ENCODE peak calls at places on chromosomes 1 and 21, in ten cellular contexts. B, Y, F, P, K, G, R, N, M and W are unnamed samples. For H3K4me1, the result is how much of the 10 kb centered on the place peaks cover.

GRCh38 chr1:214123061-214123784 is 135.4 kb downstream of the PROX1 start:
- DNase-seq in B (peak), Y (no peak), F (peak), P (peak), K (peak), G (peak), R (peak), N (peak), M (no peak), W (peak)

GRCh38 chr21:45768741-45769049 is 125.2 kb downstream of the PCBP3 start:
- DNase-seq in B (no peak), Y (no peak), F (no peak), P (no peak), K (no peak), G (no peak), R (no peak), N (no peak), M (no peak), W (no peak)

GRCh38 chr1:229254910-229255541 is 15.9 kb upstream of the RAB4A start:
- DNase-seq in B (peak), Y (no peak), F (no peak), P (no peak), K (no peak), G (no peak), R (peak), N (no peak), M (no peak), W (no peak)

GRCh38 chr1:90922996-90923395 is 98.8 kb downstream of the ZNF644 start:
- DNase-seq in B (no peak), Y (no peak), F (no peak), P (no peak), K (no peak), G (no peak), R (no peak), N (no peak), M (no peak), W (no peak)

GRCh38 chr1:161382214-161383019 is 14.7 kb upstream of the CFAP126 start:
- DNase-seq in B (peak), Y (no peak), F (peak), P (peak), K (peak), G (peak), R (peak), N (no peak), M (no peak), W (peak)

GRCh38 chr1:45491464-45492260 is 699 bp upstream of the TESK2 start:
- DNase-seq in B (no peak), Y (no peak), F (no peak), P (no peak), K (no peak), G (no peak), R (no peak), N (no peak), M (no peak), W (no peak)

GRCh38 chr1:62593825-62594394 is 3.4 kb upstream of the ANGPTL3 start:
- DNase-seq in B (no peak), Y (no peak), F (no peak), P (no peak), K (peak), G (no peak), R (no peak), N (no peak), M (no peak), W (no peak)

GRCh38 chr1:182563095-182563494 is 26.0 kb downstream of the RNASEL start:
- DNase-seq in B (no peak), Y (no peak), F (no peak), P (no peak), K (no peak), G (no peak), R (no peak), N (no peak), M (no peak), W (no peak)

GRCh38 chr1:93640656-93641440 is 40.8 kb downstream of the BCAR3 start:
- DNase-seq in B (no peak), Y (no peak), F (no peak), P (no peak), K (no peak), G (no peak), R (no peak), N (no peak), M (no peak), W (no peak)

GRCh38 chr1:184376359-184376758 is 10.5 kb upstream of the C1orf21 start:
- DNase-seq in B (peak), Y (no peak), F (no peak), P (no peak), K (no peak), G (no peak), R (no peak), N (no peak), M (no peak), W (no peak)

GRCh38 chr1:61392417-61393242 is 310.3 kb downstream of the NFIA start:
- DNase-seq in B (no peak), Y (no peak), F (no peak), P (no peak), K (no peak), G (no peak), R (no peak), N (no peak), M (no peak), W (no peak)

GRCh38 chr1:97562096-97562495 is 358.7 kb downstream of the DPYD start:
- DNase-seq in B (peak), Y (no peak), F (no peak), P (no peak), K (peak), G (no peak), R (peak), N (no peak), M (no peak), W (no peak)

GRCh38 chr21:36188081-36188681 is 31.6 kb downstream of the DOP1B start:
- DNase-seq in B (no peak), Y (no peak), F (peak), P (no peak), K (no peak), G (no peak), R (no peak), N (peak), M (peak), W (no peak)

GRCh38 chr1:72037745-72038343 is 244.5 kb downstream of the NEGR1 start:
- DNase-seq in B (peak), Y (no peak), F (peak), P (peak), K (peak), G (peak), R (peak), N (peak), M (no peak), W (peak)

GRCh38 chr1:83735525-83735924 is 263.4 kb downstream of the TTLL7 start:
- DNase-seq in B (no peak), Y (no peak), F (no peak), P (no peak), K (no peak), G (no peak), R (no peak), N (no peak), M (no peak), W (no peak)

GRCh38 chr21:42836767-42837301 is 42.5 kb downstream of the WDR4 start:
- DNase-seq in B (no peak), Y (no peak), F (no peak), P (no peak), K (no peak), G (no peak), R (peak), N (no peak), M (no peak), W (no peak)

GRCh38 chr1:116167625-116168276 is 56.6 kb downstream of the MAB21L3 start:
- DNase-seq in B (peak), Y (no peak), F (peak), P (no peak), K (no peak), G (no peak), R (no peak), N (peak), M (peak), W (no peak)

GRCh38 chr1:46543761-46544560 is 7.5 kb downstream of the KNCN start:
- DNase-seq in B (no peak), Y (peak), F (no peak), P (no peak), K (no peak), G (no peak), R (no peak), N (no peak), M (no peak), W (no peak)

GRCh38 chr1:53326598-53327182 is 1.2 kb downstream of the LRP8 start:
- DNase-seq in B (peak), Y (no peak), F (peak), P (no peak), K (no peak), G (no peak), R (peak), N (peak), M (no peak), W (peak)

GRCh38 chr1:53196485-53197271 is at the start of gene CPT2:
- DNase-seq in B (peak), Y (peak), F (peak), P (peak), K (peak), G (peak), R (peak), N (peak), M (peak), W (peak)

GRCh38 chr1:197200468-197200899 is 54.0 kb upstream of the ASPM start:
- DNase-seq in B (peak), Y (no peak), F (peak), P (no peak), K (peak), G (peak), R (peak), N (no peak), M (no peak), W (peak)

GRCh38 chr21:37800122-37800455 is 116.2 kb downstream of the KCNJ6 start:
- DNase-seq in B (peak), Y (no peak), F (peak), P (no peak), K (no peak), G (no peak), R (no peak), N (no peak), M (no peak), W (no peak)

GRCh38 chr1:53393325-53393792 is 65.5 kb upstream of the LRP8 start:
- DNase-seq in B (peak), Y (peak), F (peak), P (peak), K (peak), G (peak), R (peak), N (peak), M (peak), W (peak)

GRCh38 chr1:55313903-55314302 is 98.7 kb upstream of the USP24 start:
- DNase-seq in B (peak), Y (no peak), F (peak), P (no peak), K (peak), G (no peak), R (no peak), N (no peak), M (no peak), W (no peak)

DNA sequence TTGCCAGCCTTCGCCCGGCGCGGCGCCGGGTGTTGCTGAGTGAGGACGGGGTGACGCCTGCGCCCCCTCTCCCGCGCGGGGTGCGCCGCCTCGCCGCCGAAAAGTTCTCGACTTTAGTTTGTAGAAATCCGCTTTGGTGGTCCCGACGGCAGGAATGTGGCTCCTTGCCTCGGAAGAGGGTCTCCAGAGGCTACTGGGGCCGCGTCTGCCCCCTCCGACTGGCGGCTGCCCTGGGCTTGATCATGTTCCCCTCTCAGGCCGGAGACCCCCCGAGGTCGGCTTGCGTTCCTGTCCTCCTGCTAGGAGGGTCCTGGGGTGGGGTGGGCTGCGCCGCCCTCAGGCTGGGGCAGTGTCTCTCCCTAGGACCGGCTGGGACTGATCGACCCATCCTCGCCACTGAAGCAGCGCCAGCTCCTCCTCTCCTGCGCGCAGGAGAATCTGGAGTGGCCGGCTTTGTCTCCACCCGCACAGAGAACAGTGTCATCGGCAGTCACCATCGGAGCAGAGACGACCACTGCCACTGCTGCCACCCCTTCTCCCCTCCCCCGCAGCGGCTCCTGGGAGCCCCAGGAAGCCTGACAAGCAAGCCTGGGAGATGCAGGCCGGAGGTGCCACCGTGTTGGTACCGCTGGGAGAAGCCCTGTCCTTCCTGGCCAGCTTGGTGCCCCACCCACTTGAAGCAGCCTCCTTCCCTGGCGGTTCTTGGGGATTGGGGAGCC is 554 bp upstream of the SLC30A2 start:
- DNase-seq in B (no peak), Y (no peak), F (no peak), P (no peak), K (no peak), G (peak), R (no peak), N (peak), M (no peak), W (no peak)
- H3K4me3 ChIP-seq in B (no peak), Y (no peak), F (no peak), P (no peak), K (no peak), G (no peak), R (no peak), N (peak), M (peak), W (no peak)

GRCh38 chr1:65178235-65178634 is 30.2 kb downstream of the AK4 start:
- DNase-seq in B (no peak), Y (no peak), F (no peak), P (no peak), K (no peak), G (no peak), R (no peak), N (peak), M (no peak), W (no peak)
- H3K4me1 ChIP-seq in B (under half), Y (under half), F (under half), P (half or more), K (under half), G (half or more), R (under half), N (under half), M (half or more), W (under half)

GRCh38 chr1:1543706-1544099 is 3.3 kb upstream of the TMEM240 start:
- DNase-seq in B (peak), Y (no peak), F (no peak), P (no peak), K (no peak), G (no peak), R (no peak), N (peak), M (peak), W (no peak)
- H3K4me3 ChIP-seq in B (no peak), Y (no peak), F (no peak), P (no peak), K (no peak), G (no peak), R (no peak), N (no peak), M (no peak), W (no peak)

DNA sequence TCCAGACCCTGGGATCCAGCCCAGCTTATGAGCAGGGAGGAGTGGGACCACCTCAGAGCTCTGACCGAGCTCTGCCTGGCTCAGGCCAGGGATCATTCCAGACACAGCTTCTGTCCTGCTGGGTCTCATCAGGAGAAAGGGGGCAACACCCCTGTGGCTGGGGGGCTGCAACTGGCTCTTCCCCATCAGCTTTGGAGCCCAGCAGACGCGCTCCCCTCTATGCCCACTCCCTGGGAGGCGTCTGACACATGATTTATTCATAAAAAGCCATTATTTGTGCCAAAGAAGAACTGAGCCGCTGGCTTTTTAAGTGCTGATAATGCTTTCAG is 24.9 kb downstream of the FOXO6 start:
- DNase-seq in B (no peak), Y (no peak), F (no peak), P (no peak), K (no peak), G (no peak), R (no peak), N (no peak), M (no peak), W (no peak)
- H3K4me1 ChIP-seq in B (under half), Y (under half), F (under half), P (under half), K (under half), G (under half), R (under half), N (under half), M (half or more), W (under half)

DNA sequence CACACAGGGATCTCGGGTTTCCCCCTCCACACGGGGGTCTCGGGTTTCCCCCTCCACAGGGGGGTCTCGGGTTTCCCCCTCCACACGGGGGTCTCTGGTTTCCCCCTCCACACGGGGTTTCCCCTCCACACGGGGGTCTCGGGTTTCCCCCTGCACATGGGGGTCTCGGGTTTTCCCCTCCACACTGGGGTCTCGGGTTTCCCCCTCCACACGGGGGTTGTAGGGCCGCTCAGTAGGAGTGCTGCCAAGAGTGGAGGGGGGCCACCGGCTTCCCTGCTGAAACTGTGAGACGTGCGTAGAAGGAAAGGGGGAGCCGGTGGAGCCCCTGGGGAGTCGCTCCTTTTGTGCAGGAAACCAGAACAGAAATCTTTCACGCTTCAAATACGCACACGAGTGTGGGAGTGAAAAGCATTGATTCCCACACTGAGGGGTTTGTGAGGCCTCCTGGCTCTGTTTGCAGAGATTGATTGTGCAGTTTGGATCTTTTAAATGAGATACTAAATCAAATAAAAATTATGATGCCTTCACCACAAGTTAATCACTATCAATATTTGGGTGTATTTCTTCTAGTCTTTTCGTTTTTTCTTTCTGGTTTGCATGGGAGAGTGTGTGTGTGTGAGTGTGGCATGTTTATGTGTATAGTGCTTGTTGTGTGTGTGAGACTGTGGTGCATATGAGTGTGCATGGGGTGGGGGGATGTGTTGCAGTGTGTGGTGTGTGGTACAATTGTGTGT is 54.3 kb upstream of the TRAPPC10 start:
- DNase-seq in B (no peak), Y (peak), F (no peak), P (no peak), K (no peak), G (no peak), R (no peak), N (no peak), M (no peak), W (no peak)
- H3K4me3 ChIP-seq in B (no peak), Y (no peak), F (no peak), P (no peak), K (no peak), G (no peak), R (no peak), N (no peak), M (no peak), W (no peak)